ENCODE peak calls at places on chromosomes 2 and 18, in six cellular contexts. T is stimulated activated CD8-positive, alpha-beta memory T cell treated with anti-CD3 and anti-CD28 coated beads, Interleukin-7, amount 100 ng/mL, for 1 hour; I is stimulated activated naive CD8-positive, alpha-beta T cell treated with anti-CD3 and anti-CD28 coated beads, Interleukin-15, Interleukin-2, amounts not matched to agents 100 U/mL and 50 U/mL, for 24 hours; E is HFFc6; F is COLO829; O is NCI-H1092. X is an unnamed sample.

GRCh38 chr18:29823671-29824070 is 1218.9 kb downstream of the DSC3 start:
- DNase-seq in T (no peak), I (no peak), E (no peak), F (no peak), O (no peak), X (no peak)

GRCh38 chr2:110173523-110173922 is 31.3 kb downstream of the NPHP1 start:
- DNase-seq in T (no peak), I (no peak), E (peak), F (no peak), O (no peak), X (no peak)

GRCh38 chr2:229857634-229858033 is 64.2 kb downstream of the TRIP12 start:
- DNase-seq in T (no peak), I (no peak), E (peak), F (no peak), O (no peak), X (no peak)

GRCh38 chr2:202377308-202377736 is 1.2 kb downstream of the BMPR2 start:
- DNase-seq in T (no peak), I (peak), E (peak), F (no peak), O (no peak), X (no peak)

GRCh38 chr2:46302005-46302696 is 4.9 kb downstream of the EPAS1 start:
- DNase-seq in T (no peak), I (no peak), E (no peak), F (no peak), O (no peak), X (no peak)

GRCh38 chr2:62197017-62197586 is 1.2 kb downstream of the B3GNT2 start:
- DNase-seq in T (no peak), I (peak), E (no peak), F (no peak), O (no peak), X (no peak)

GRCh38 chr2:86358982-86359381 is 21.6 kb upstream of the REEP1 start:
- DNase-seq in T (no peak), I (no peak), E (no peak), F (no peak), O (no peak), X (no peak)

GRCh38 chr2:229852565-229852964 is 69.2 kb downstream of the TRIP12 start:
- DNase-seq in T (no peak), I (peak), E (peak), F (no peak), O (no peak), X (no peak)

GRCh38 chr18:30177056-30177455 is 865.5 kb downstream of the DSC3 start:
- DNase-seq in T (no peak), I (no peak), E (peak), F (peak), O (no peak), X (no peak)

GRCh38 chr2:158841839-158842238 is 46.7 kb downstream of the DAPL1 start:
- DNase-seq in T (no peak), I (no peak), E (no peak), F (peak), O (no peak), X (no peak)

GRCh38 chr18:80136679-80137078 is 27.6 kb downstream of the ADNP2 start:
- DNase-seq in T (no peak), I (no peak), E (no peak), F (no peak), O (no peak), X (no peak)

GRCh38 chr2:150047731-150048130 is 439.7 kb downstream of the RND3 start:
- DNase-seq in T (no peak), I (no peak), E (no peak), F (no peak), O (no peak), X (no peak)

GRCh38 chr2:128273469-128274081 is 45.1 kb downstream of the HS6ST1 start:
- DNase-seq in T (peak), I (peak), E (no peak), F (no peak), O (no peak), X (no peak)

GRCh38 chr2:153622285-153622684 is 143.7 kb upstream of the RPRM start:
- DNase-seq in T (no peak), I (no peak), E (no peak), F (no peak), O (no peak), X (no peak)

GRCh38 chr2:5227062-5227699 is 465.0 kb upstream of the SOX11 start:
- DNase-seq in T (no peak), I (no peak), E (no peak), F (no peak), O (no peak), X (no peak)

GRCh38 chr2:228987441-228988155 is 283.5 kb downstream of the PID1 start:
- DNase-seq in T (no peak), I (no peak), E (peak), F (no peak), O (no peak), X (no peak)

GRCh38 chr2:69518836-69519235 is 81.6 kb upstream of the NFU1 start:
- DNase-seq in T (no peak), I (no peak), E (no peak), F (no peak), O (no peak), X (no peak)

GRCh38 chr2:139122711-139123158 is 342.5 kb upstream of the NXPH2 start:
- DNase-seq in T (no peak), I (no peak), E (peak), F (peak), O (no peak), X (no peak)

GRCh38 chr2:152335016-152335850 is at the start of gene FMNL2:
- DNase-seq in T (no peak), I (peak), E (peak), F (peak), O (peak), X (peak)

GRCh38 chr2:215036314-215036713 is 102.1 kb downstream of the ABCA12 start:
- DNase-seq in T (no peak), I (no peak), E (no peak), F (no peak), O (no peak), X (no peak)

GRCh38 chr18:67818432-67818831 is 301.9 kb upstream of the DSEL start:
- DNase-seq in T (no peak), I (no peak), E (no peak), F (no peak), O (no peak), X (no peak)

GRCh38 chr2:148909114-148909513 is 34.1 kb downstream of the KIF5C start:
- DNase-seq in T (no peak), I (no peak), E (no peak), F (no peak), O (peak), X (peak)

GRCh38 chr2:70029814-70030409 is 57.4 kb upstream of the PCBP1 start:
- DNase-seq in T (no peak), I (no peak), E (no peak), F (peak), O (no peak), X (no peak)

GRCh38 chr2:240236217-240237111 is 96.0 kb upstream of the OTOS start:
- DNase-seq in T (no peak), I (no peak), E (no peak), F (no peak), O (peak), X (peak)

GRCh38 chr18:28147674-28148171 is 29.2 kb downstream of the CDH2 start:
- DNase-seq in T (no peak), I (no peak), E (no peak), F (peak), O (no peak), X (peak)

GRCh38 chr2:130728007-130728454 is 839 bp upstream of the GPR148 start:
- DNase-seq in T (no peak), I (peak), E (no peak), F (no peak), O (no peak), X (peak)

GRCh38 chr18:45626330-45627203 is 11.3 kb downstream of the SLC14A2 start:
- DNase-seq in T (no peak), I (no peak), E (peak), F (peak), O (no peak), X (no peak)

GRCh38 chr18:78632111-78632541 is 347.5 kb upstream of the SALL3 start:
- DNase-seq in T (no peak), I (no peak), E (peak), F (no peak), O (no peak), X (no peak)

GRCh38 chr2:172986040-172986439 is 89.6 kb upstream of the MAP3K20 start:
- DNase-seq in T (no peak), I (no peak), E (no peak), F (no peak), O (no peak), X (no peak)

GRCh38 chr2:231686192-231687100 is 21.9 kb upstream of the PTMA start:
- DNase-seq in T (no peak), I (no peak), E (no peak), F (no peak), O (no peak), X (no peak)

GRCh38 chr2:285506-285905 is 2.4 kb downstream of the ALKAL2 start:
- DNase-seq in T (no peak), I (no peak), E (peak), F (no peak), O (no peak), X (no peak)

GRCh38 chr2:223217373-223217772 is 165.4 kb downstream of the KCNE4 start:
- DNase-seq in T (no peak), I (no peak), E (no peak), F (no peak), O (no peak), X (no peak)

GRCh38 chr18:35478520-35479435 is 19.0 kb downstream of the INO80C start:
- DNase-seq in T (no peak), I (peak), E (peak), F (peak), O (peak), X (peak)

GRCh38 chr2:161570424-161571050 is 53.7 kb upstream of the SLC4A10 start:
- DNase-seq in T (no peak), I (no peak), E (no peak), F (no peak), O (no peak), X (no peak)

GRCh38 chr2:16093639-16094447 is 153.5 kb downstream of the MYCN start:
- DNase-seq in T (no peak), I (no peak), E (no peak), F (no peak), O (no peak), X (peak)

X was measured in DMS79.